ENCODE peak calls at places on chromosomes 6 and 20, in five cellular contexts. V is PC-3, Z is tibial nerve, S is PC-9, E is neural progenitor cell. A is an unnamed sample.

GRCh38 chr20:43840382-43841070 is 74.1 kb upstream of the TOX2 start:
- DNase-seq in V (peak; percentile 68), Z (no peak), S (no peak), E (peak; percentile 60), A (peak; percentile 59)

GRCh38 chr6:145688493-145688905 is 46.8 kb downstream of the EPM2A start:
- DNase-seq in V (peak; percentile 71), Z (no peak), S (no peak), E (no peak), A (no peak)

GRCh38 chr6:14589192-14589591 is 471.6 kb downstream of the CD83 start:
- DNase-seq in V (no peak), Z (no peak), S (no peak), E (no peak), A (no peak)

GRCh38 chr20:59571591-59572314 is 32.6 kb upstream of the PHACTR3 start:
- DNase-seq in V (peak; percentile 50), Z (peak; percentile 50), S (no peak), E (peak; percentile 82), A (peak; percentile 60)

GRCh38 chr6:53967415-53967814 is 143.8 kb upstream of the MLIP start:
- DNase-seq in V (no peak), Z (no peak), S (no peak), E (no peak), A (no peak)

GRCh38 chr20:38181207-38181693 is 16.2 kb upstream of the TGM2 start:
- DNase-seq in V (peak; percentile 36), Z (no peak), S (peak; percentile 80), E (peak; percentile 34), A (no peak)

GRCh38 chr6:74870403-74870802 is 335.4 kb downstream of the COL12A1 start:
- DNase-seq in V (peak; percentile 10), Z (no peak), S (no peak), E (no peak), A (no peak)

GRCh38 chr6:89495961-89496535 is 63.1 kb downstream of the ANKRD6 start:
- DNase-seq in V (no peak), Z (no peak), S (no peak), E (peak; percentile 67), A (no peak)

GRCh38 chr20:53660078-53660909 is 66.7 kb upstream of the ZNF217 start:
- DNase-seq in V (no peak), Z (no peak), S (no peak), E (peak; percentile 27), A (no peak)

GRCh38 chr6:3442444-3443220 is 14.2 kb downstream of the SLC22A23 start:
- DNase-seq in V (peak; percentile 71), Z (no peak), S (peak; percentile 84), E (no peak), A (no peak)

GRCh38 chr20:44279228-44279627 is 31.8 kb downstream of the FITM2 start:
- DNase-seq in V (peak; percentile 97), Z (no peak), S (no peak), E (no peak), A (no peak)

GRCh38 chr6:49550413-49551125 is at the start of gene C6orf141:
- DNase-seq in V (peak; percentile 94), Z (no peak), S (peak; percentile 72), E (peak; percentile 91), A (no peak)

GRCh38 chr6:56714982-56715456 is 72.3 kb upstream of the DST start:
- DNase-seq in V (peak; percentile 94), Z (no peak), S (peak; percentile 97), E (peak; percentile 11), A (no peak)

GRCh38 chr6:149094934-149095341 is 222.6 kb upstream of the TAB2 start:
- DNase-seq in V (no peak), Z (no peak), S (no peak), E (no peak), A (no peak)

GRCh38 chr6:36629792-36630191 is 35.6 kb downstream of the SRSF3 start:
- DNase-seq in V (no peak), Z (no peak), S (no peak), E (no peak), A (no peak)

GRCh38 chr6:38909020-38909730 is 139.4 kb upstream of the GLP1R start:
- DNase-seq in V (peak; percentile 5), Z (no peak), S (peak; percentile 41), E (no peak), A (no peak)

GRCh38 chr6:43773050-43773956 is 3.3 kb downstream of the VEGFA start:
- DNase-seq in V (peak; percentile 76), Z (no peak), S (peak; percentile 67), E (peak; percentile 54), A (peak; percentile 31)
- H3K27ac ChIP-seq in V (peak overlapping the region; percentile 69), Z (peak overlapping the region; percentile 93), S (peak overlapping the region; percentile 94), E (no peak overlapping the region), A (no peak overlapping the region)

DNA sequence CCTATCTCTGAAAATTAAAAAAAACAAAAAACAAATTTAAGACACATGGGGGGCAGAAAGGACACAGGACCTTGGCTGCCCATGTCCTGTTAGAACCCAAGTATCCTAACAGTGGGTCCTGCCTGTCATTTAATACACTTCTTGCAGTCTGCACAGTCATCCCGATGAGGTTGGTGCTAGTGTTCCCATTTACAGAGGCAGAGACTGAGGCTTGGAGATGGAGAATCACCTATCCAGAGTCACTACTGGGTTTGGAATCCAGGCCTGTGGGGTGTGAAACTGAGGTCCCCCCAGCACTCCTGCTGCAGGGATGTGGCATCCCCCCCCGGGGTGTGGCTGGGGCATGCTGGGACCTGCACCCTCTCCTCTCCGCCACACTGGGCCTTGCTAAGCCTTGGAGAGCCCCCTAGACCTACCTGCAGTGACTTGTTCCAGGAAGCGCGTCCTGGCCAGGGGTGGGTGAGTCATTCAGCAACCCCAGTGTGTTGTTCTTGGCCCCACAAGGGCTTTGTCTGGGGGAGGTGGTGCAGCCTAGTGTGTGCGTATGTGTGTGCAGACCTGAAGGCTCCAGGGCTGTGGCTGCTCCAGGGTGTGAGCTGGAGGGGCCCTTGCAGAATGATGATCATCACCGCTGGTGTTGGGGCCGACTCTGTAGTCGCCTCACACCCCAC is 49.7 kb downstream of the BCAS4 start:
- DNase-seq in V (peak; percentile 74), Z (no peak), S (no peak), E (no peak), A (peak; percentile 78)
- TF ChIP-seq CTCF in V (no peak), Z (no peak), S (no peak), E (no peak), A (no peak)

DNA sequence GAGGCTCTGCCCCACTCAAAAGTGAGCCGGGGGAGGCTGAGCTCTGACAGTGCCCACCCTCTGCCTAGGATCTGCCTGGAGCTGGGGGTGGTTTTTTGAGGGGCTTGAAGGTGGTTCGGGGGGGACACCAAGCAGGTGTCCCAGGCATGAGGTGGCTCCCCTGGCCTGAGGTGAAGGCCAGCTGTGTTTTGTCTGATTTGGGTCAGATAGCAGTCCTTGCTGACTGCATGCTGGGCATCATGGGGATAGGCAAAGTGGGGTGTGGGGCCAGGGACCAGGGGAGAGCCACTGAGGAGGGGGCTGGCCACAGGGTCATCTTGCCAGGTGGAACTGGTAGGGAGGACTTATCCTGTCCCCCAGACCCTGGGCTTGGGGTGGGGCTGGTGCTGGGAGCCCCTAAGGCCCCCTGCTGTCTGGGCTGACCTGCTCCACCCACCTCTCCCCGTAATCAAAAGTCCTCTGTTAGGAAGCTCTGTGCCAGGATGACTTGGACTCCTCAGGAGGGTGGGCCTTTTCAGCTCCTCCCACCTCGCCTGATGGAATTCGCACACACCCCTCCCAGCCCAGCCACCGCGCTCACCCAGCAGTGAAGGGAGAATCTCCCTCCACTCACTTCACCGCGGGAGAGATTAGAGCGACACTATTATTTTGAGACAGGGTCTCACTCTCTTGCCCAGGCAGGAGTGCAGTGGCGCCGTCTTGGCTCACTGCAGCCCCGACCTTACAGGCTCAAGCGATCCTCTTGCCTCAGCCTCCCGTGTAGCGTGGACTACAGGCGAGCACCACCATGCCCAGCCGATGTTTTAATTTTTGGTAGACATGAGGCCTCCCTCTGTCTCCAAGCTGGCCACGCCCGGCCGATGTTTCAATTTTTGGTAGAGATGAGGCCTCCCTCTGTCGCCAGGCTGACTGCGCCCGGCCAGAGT is 1.5 kb upstream of the COL9A3 start:
- DNase-seq in V (peak; percentile 69), Z (no peak), S (peak; percentile 57), E (peak; percentile 66), A (no peak)
- H3K27ac ChIP-seq in V (no peak overlapping the region), Z (peak overlapping the region; percentile 82), S (no peak overlapping the region), E (no peak overlapping the region), A (no peak overlapping the region)

DNA sequence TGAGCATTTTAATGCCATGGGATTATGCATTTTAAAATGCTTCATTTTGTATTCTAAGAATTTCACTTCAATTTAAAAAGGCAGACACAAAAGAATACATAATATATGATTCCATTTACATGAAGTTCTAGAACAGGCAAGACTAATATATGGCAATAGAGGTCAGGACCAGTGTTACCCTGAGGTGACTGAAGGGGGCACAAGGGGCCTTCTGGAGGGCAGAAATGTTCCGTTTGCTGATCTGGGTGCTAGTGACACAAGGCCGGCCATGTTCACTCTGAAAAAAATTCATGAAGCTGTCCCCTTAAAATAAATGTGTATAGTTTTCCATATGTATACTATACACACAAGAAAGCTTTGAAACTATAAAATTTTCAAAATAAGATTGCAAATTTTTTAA is 28.5 kb downstream of the TASP1 start:
- DNase-seq in V (no peak), Z (no peak), S (no peak), E (peak; percentile 50), A (no peak)
- TF ChIP-seq CTCF in V (no peak), Z (no peak), S (no peak), E (peak; percentile 52), A (peak; percentile 10)

GRCh38 chr6:146855889-146856288 is 257.1 kb downstream of the ADGB start:
- DNase-seq in V (no peak), Z (no peak), S (no peak), E (no peak), A (no peak)

GRCh38 chr6:146850981-146851380 is 252.2 kb downstream of the ADGB start:
- DNase-seq in V (no peak), Z (no peak), S (no peak), E (no peak), A (no peak)

GRCh38 chr6:146847426-146847825 is 248.7 kb downstream of the ADGB start:
- DNase-seq in V (no peak), Z (no peak), S (no peak), E (no peak), A (no peak)

GRCh38 chr6:146850238-146850896 is 251.6 kb downstream of the ADGB start:
- DNase-seq in V (peak; percentile 45), Z (no peak), S (no peak), E (no peak), A (no peak)

DNA sequence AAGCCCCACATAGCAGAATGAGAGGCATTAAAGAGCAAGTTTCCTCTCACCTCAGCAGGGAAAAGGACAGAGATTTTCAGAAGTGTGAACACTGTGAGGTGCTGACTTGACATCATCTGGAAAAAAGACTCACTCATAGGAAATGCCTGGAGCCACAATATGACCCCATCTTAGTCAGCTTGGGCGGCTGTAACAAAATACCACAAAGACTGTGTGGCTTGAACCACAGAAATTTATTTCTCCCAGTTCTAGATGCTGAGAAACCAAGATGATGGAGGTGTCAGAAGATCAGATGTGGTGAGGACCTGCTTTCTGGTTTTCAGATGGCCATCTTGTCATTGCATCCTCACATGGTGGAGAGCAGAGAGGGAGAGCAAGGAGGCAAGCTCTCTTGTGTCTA is 253.1 kb downstream of the ADGB start:
- DNase-seq in V (peak; percentile 44), Z (no peak), S (no peak), E (no peak), A (no peak)
- H3K27ac ChIP-seq in V (no peak overlapping the region), Z (no peak overlapping the region), S (no peak overlapping the region), E (no peak overlapping the region), A (no peak overlapping the region)

GRCh38 chr6:96521625-96522468 is at the start of gene UFL1:
- DNase-seq in V (peak; percentile 88), Z (peak; percentile 87), S (peak; percentile 89), E (peak; percentile 97), A (peak; percentile 97)
- TF ChIP-seq CTCF in V (no peak), Z (peak; percentile 21), S (no peak), E (peak; percentile 23), A (no peak)